ENCODE peak calls at places on chromosomes 1 and 21, in four cellular contexts. U is fibroblast of pulmonary artery, C is cardiac muscle cell, G is tibial artery. M is an unnamed sample.

GRCh38 chr21:45162809-45163208 is 88.4 kb downstream of the ADARB1 start:
- DNase-seq in U (no peak), C (no peak), G (no peak), M (no peak)

GRCh38 chr1:200899015-200899386 is 4.3 kb downstream of the INAVA start:
- DNase-seq in U (no peak), C (no peak), G (no peak), M (no peak)

GRCh38 chr1:1181129-1181937 is 7.7 kb downstream of the TTLL10 start:
- DNase-seq in U (no peak), C (no peak), G (no peak), M (no peak)

GRCh38 chr1:52632732-52633290 is at the start of gene SHISAL2A:
- DNase-seq in U (peak), C (peak), G (no peak), M (no peak)

GRCh38 chr1:156898151-156898550 is 4.6 kb downstream of the PEAR1 start:
- DNase-seq in U (peak), C (peak), G (no peak), M (peak)

GRCh38 chr1:118884946-118885345 is 103.2 kb downstream of the TBX15 start:
- DNase-seq in U (no peak), C (no peak), G (no peak), M (no peak)

GRCh38 chr1:159900086-159900680 is at the start of gene CFAP45:
- DNase-seq in U (peak), C (peak), G (peak), M (peak)

GRCh38 chr21:45035477-45035848 is 38.9 kb upstream of the ADARB1 start:
- DNase-seq in U (no peak), C (no peak), G (peak), M (no peak)

GRCh38 chr1:172851077-172851476 is 192.2 kb downstream of the FASLG start:
- DNase-seq in U (no peak), C (no peak), G (no peak), M (no peak)

GRCh38 chr1:26726784-26727183 is 31.0 kb downstream of the ARID1A start:
- DNase-seq in U (no peak), C (no peak), G (no peak), M (no peak)

GRCh38 chr1:41682845-41683630 is 198.6 kb upstream of the EDN2 start:
- DNase-seq in U (no peak), C (no peak), G (no peak), M (no peak)

GRCh38 chr1:167635233-167635648 is 5.2 kb downstream of the RCSD1 start:
- DNase-seq in U (peak), C (peak), G (no peak), M (peak)
- H3K4me3 ChIP-seq in U (no peak), C (no peak), G (no peak), M (no peak)

GRCh38 chr1:154301582-154301981 is 19.3 kb upstream of the AQP10 start:
- DNase-seq in U (no peak), C (no peak), G (no peak), M (no peak)
- TF ChIP-seq CTCF in U (no peak), C (no peak), G (no peak), M (no peak)

DNA sequence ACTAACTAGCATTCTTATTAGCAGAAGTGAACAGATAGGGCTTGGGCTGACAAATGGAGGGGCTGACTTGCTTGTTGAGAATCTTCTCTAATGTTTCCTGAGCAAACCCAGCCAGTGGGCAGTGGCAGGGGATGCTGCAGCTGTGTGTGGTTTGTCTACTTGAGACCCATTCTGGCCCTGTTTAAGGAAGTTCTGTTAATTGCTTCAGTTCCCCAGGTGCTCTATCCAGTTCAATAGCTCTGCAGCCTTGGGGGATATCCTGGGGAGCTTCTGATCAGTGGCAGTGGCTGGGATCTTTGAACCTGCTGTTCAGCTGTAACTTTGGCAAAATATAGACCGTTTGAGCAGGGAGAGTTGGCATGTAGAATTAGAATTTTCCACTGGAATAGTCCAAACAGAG is 137.4 kb downstream of the ZNF326 start:
- DNase-seq in U (no peak), C (no peak), G (no peak), M (no peak)
- H3K4me3 ChIP-seq in U (no peak), C (no peak), G (no peak), M (no peak)

DNA sequence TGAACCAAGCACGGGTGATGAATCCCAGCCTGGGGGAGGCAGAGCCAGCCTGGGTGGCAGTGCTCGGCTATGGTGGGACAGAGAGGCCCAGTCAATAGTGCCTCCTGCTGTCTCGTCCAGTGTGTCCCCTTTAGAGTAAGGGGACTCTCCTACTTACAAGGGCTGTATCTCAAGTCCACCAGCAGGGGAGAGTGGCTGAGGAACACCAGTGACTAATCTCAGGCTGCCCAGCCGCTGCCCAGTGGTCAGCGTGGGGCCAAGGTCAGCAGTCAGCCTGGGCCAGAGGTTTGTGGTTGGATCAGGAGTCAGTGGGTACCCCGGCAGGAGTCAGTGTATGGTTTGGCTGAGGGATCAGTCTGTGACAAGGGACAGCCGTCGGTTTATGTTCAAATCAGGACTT is 109.2 kb upstream of the RUNX3 start:
- DNase-seq in U (no peak), C (no peak), G (no peak), M (no peak)
- TF ChIP-seq CTCF in U (no peak), C (peak), G (no peak), M (peak)

GRCh38 chr1:230185076-230186001 is 118.3 kb downstream of the GALNT2 start:
- DNase-seq in U (no peak), C (no peak), G (no peak), M (no peak)

GRCh38 chr1:230188826-230189225 is 121.8 kb downstream of the GALNT2 start:
- DNase-seq in U (no peak), C (no peak), G (no peak), M (no peak)

GRCh38 chr1:230187290-230187689 is 120.3 kb downstream of the GALNT2 start:
- DNase-seq in U (no peak), C (no peak), G (no peak), M (no peak)

GRCh38 chr1:230186874-230187273 is 119.8 kb downstream of the GALNT2 start:
- DNase-seq in U (no peak), C (no peak), G (no peak), M (no peak)

DNA sequence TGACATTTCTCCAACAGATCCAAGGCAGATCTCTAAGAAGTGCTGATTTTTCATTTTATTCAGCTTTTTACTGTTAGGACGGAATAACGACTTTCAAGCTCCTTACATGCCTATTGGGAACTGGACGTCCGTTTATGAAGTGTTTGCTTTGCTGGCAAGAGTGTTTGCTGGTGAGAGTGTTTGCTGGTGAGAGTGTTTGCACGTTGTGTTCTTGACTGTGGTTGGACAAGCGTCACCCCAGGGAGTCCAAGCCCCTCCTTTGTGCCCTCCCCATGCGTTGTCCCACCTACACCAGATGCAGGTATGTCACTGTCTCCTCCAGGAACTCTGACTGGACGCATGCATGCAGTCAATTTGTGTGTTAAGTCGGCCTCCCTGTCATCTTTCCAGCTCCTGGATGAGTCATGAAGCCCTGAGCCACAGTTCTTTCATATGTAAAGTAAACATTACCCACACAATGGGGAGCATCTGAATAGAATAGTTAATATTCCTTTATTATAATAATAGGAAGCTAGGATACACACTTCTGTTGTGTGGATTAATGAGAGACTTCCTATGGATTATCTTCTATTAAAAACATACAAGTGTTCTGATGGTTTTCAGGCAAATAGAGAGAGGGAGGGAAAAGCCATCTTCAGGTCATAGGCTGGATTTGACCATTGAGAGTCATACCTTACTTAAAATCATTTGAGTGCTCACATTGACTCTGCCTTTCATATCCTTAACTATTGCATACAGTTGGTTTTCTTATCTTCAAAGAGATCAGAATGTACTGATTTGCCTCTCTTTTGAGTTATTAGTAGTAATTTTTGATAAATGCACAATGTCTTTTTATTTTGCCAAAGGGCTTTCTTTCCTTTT is 119.2 kb downstream of the GALNT2 start:
- DNase-seq in U (peak), C (peak), G (no peak), M (peak)
- H3K4me3 ChIP-seq in U (no peak), C (no peak), G (no peak), M (no peak)

GRCh38 chr1:44293761-44294315 is 61.2 kb downstream of the ERI3 start:
- DNase-seq in U (no peak), C (no peak), G (no peak), M (no peak)
- TF ChIP-seq CTCF in U (no peak), C (no peak), G (no peak), M (no peak)